ENCODE peak calls at places on chromosome 10, in five cellular contexts. F, E, D, A and C are unnamed samples.

GRCh38 chr10:59172567-59172966 is 3.9 kb upstream of the PHYHIPL start:
- DNase-seq in F (no peak), E (no peak), D (no peak), A (no peak), C (no peak)

GRCh38 chr10:74750848-74751274 is 75.5 kb upstream of the KAT6B start:
- DNase-seq in F (no peak), E (no peak), D (no peak), A (no peak), C (no peak)

GRCh38 chr10:70440296-70441160 is 953 bp downstream of the NODAL start:
- DNase-seq in F (no peak), E (no peak), D (peak), A (no peak), C (peak)

GRCh38 chr10:17229967-17230682 is 2.1 kb downstream of the VIM start:
- DNase-seq in F (peak), E (peak), D (peak), A (peak), C (peak)

GRCh38 chr10:86065711-86066251 is 300.8 kb downstream of the GRID1 start:
- DNase-seq in F (no peak), E (no peak), D (no peak), A (no peak), C (no peak)

GRCh38 chr10:118151461-118151860 is 104.7 kb upstream of the RAB11FIP2 start:
- DNase-seq in F (no peak), E (no peak), D (no peak), A (no peak), C (no peak)

GRCh38 chr10:86283466-86284287 is 82.9 kb downstream of the GRID1 start:
- DNase-seq in F (no peak), E (no peak), D (peak), A (no peak), C (no peak)

GRCh38 chr10:79390551-79391229 is 43.4 kb downstream of the PPIF start:
- DNase-seq in F (peak), E (no peak), D (peak), A (no peak), C (no peak)

GRCh38 chr10:132397671-132398565 is 918 bp downstream of the PWWP2B start:
- DNase-seq in F (peak), E (peak), D (no peak), A (no peak), C (peak)

GRCh38 chr10:115972426-115972825 is 300.6 kb downstream of the GFRA1 start:
- DNase-seq in F (no peak), E (no peak), D (no peak), A (no peak), C (no peak)

GRCh38 chr10:86163522-86164215 is 202.9 kb downstream of the GRID1 start:
- DNase-seq in F (peak), E (no peak), D (no peak), A (no peak), C (no peak)

GRCh38 chr10:78173360-78174020 is 139.8 kb downstream of the RPS24 start:
- DNase-seq in F (no peak), E (no peak), D (no peak), A (no peak), C (no peak)

GRCh38 chr10:79347894-79348639 is 798 bp downstream of the PPIF start:
- DNase-seq in F (peak), E (peak), D (peak), A (no peak), C (no peak)

GRCh38 chr10:114359041-114359952 is 45.0 kb downstream of the AFAP1L2 start:
- DNase-seq in F (no peak), E (no peak), D (no peak), A (no peak), C (no peak)

GRCh38 chr10:97427571-97428179 is 1.7 kb downstream of the PGAM1 start:
- DNase-seq in F (peak), E (no peak), D (peak), A (no peak), C (peak)

GRCh38 chr10:36759111-36759805 is 366.1 kb upstream of the ANKRD30A start:
- DNase-seq in F (no peak), E (peak), D (no peak), A (no peak), C (no peak)

DNA sequence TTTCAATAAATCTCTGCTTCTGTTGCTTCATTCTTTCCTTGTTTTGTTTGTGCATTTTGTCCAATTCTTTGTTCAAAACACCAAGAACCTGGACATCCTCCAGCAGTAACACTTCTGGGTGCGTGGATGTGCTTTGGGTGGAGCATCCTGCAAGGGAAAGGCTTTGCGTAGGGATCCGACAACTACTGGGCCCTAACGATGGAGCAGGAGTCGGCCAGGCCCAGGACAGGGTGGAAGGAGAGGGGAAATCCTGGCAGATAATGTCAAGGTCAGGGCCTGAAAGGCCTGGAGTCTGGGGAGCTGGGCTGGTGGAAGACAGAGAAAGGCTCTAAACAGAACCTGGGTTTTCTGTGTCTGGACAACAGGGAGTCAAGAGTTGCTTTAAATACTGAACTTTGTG is 231.7 kb downstream of the ADAM12 start:
- DNase-seq in F (no peak), E (no peak), D (no peak), A (no peak), C (no peak)
- TF ChIP-seq CTCF in F (no peak), E (no peak), D (no peak), A (no peak), C (no peak)

GRCh38 chr10:279655-280054 is 144.4 kb downstream of the ZMYND11 start:
- DNase-seq in F (no peak), E (no peak), D (peak), A (no peak), C (no peak)
- TF ChIP-seq CTCF in F (no peak), E (no peak), D (peak), A (peak), C (no peak)

GRCh38 chr10:117005454-117006055 is 568 bp upstream of the SHTN1 start:
- DNase-seq in F (peak), E (no peak), D (peak), A (peak), C (peak)
- TF ChIP-seq CTCF in F (no peak), E (no peak), D (peak), A (no peak), C (no peak)

GRCh38 chr10:84341538-84341856 is 13.1 kb downstream of the CCSER2 start:
- DNase-seq in F (no peak), E (no peak), D (no peak), A (no peak), C (no peak)
- TF ChIP-seq CTCF in F (no peak), E (no peak), D (peak), A (no peak), C (no peak)

DNA sequence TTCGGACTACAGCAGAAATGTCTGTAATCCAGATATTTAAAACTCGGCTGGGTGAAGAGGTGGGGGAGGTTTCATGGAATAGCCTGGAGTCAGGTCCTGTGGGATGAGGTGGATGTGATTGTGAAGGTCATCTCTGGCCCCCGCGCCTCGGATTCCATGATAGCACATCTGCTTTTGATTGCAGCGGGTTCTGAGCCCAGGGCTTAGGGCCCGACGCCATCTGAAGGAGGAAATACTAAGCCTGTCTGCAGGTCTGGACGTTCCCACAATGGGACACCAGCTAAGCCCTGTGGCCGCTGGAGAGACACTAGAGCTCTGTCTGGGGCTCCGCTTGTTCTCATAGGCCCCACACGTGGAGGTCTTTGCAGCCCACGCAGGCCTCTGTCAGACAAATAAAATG is 328.7 kb downstream of the CXCL12 start:
- DNase-seq in F (no peak), E (no peak), D (no peak), A (no peak), C (no peak)
- TF ChIP-seq CTCF in F (no peak), E (no peak), D (no peak), A (no peak), C (no peak)

GRCh38 chr10:80855348-80855971 is 317.8 kb downstream of the SH2D4B start:
- DNase-seq in F (no peak), E (no peak), D (peak), A (peak), C (peak)
- TF ChIP-seq CTCF in F (no peak), E (no peak), D (peak), A (peak), C (peak)

DNA sequence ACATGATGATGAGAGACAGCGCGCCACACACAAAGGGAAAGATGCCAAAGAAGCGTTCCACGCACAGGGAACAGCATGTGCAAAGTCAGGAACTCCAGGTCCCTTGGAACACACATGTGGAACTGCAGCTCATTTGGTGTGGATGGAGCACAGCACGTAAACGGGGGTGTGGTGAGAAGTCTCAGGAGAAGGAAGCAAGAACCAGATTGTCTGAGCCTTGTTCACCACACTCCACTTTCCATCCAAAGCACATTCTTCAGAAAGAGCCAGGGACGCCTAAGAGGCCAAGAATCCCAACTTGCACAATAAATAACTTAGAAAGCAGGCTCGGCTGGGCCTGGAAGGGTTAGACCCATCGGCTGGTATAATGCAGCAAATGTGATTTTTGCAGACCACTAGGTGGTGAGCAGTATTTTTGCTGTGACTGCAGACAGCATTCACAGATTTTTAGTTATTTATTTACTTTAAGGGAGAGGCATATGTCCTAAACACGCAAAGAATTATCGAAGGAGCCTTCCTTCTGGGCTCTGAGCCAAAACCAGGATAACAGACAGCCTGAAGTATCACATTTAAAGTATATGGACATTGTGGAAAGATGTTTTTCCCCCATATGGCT is 27.9 kb upstream of the ASCC1 start:
- DNase-seq in F (peak), E (peak), D (no peak), A (no peak), C (no peak)
- TF ChIP-seq CTCF in F (peak), E (peak), D (no peak), A (peak), C (no peak)